ENCODE peak calls at places on chromosomes 1 and 21, in ten cellular contexts. J is KBM-7, U is endothelial cell, L is AG09319, E is ovary, G is pulmonary artery endothelial cell, A is upper lobe of right lung, Z is 8988T, S is stromal cell of bone marrow, W is A172. B is an unnamed sample.

GRCh38 chr1:211229365-211229759 is 29.8 kb upstream of the RCOR3 start:
- DNase-seq in J (no peak), U (no peak), L (no peak), E (no peak), G (no peak), A (no peak), Z (no peak), S (no peak), W (no peak), B (no peak)

GRCh38 chr1:101059945-101060542 is 34.5 kb upstream of the DPH5 start:
- DNase-seq in J (no peak), U (no peak), L (no peak), E (no peak), G (no peak), A (no peak), Z (no peak), S (no peak), W (no peak), B (no peak)

GRCh38 chr21:38289697-38290096 is 32.9 kb downstream of the KCNJ15 start:
- DNase-seq in J (peak; percentile 75), U (no peak), L (peak; percentile 96), E (no peak), G (no peak), A (no peak), Z (no peak), S (peak; percentile 100), W (peak; percentile 96), B (no peak)

GRCh38 chr1:172935062-172935592 is 115.6 kb downstream of the TNFSF18 start:
- DNase-seq in J (no peak), U (no peak), L (no peak), E (no peak), G (no peak), A (no peak), Z (no peak), S (no peak), W (no peak), B (no peak)

GRCh38 chr1:52032785-52033131 is 852 bp downstream of the KTI12 start:
- DNase-seq in J (peak; percentile 28), U (peak; percentile 13), L (no peak), E (peak; percentile 30), G (no peak), A (no peak), Z (no peak), S (peak; percentile 61), W (peak; percentile 21), B (no peak)

GRCh38 chr1:28761189-28761588 is 24.4 kb downstream of the YTHDF2 start:
- DNase-seq in J (no peak), U (no peak), L (no peak), E (no peak), G (no peak), A (no peak), Z (no peak), S (no peak), W (no peak), B (no peak)

GRCh38 chr1:25695066-25695990 is 78.7 kb downstream of the MAN1C1 start:
- DNase-seq in J (no peak), U (peak; percentile 56), L (peak; percentile 96), E (peak; percentile 79), G (peak; percentile 82), A (peak; percentile 80), Z (no peak), S (peak; percentile 99), W (peak; percentile 77), B (no peak)

GRCh38 chr1:87329756-87330200 is 1.1 kb downstream of the LMO4 start:
- DNase-seq in J (no peak), U (no peak), L (no peak), E (no peak), G (no peak), A (no peak), Z (no peak), S (no peak), W (no peak), B (no peak)

GRCh38 chr1:160353223-160353622 is 10.0 kb downstream of the NCSTN start:
- DNase-seq in J (no peak), U (no peak), L (no peak), E (no peak), G (no peak), A (no peak), Z (no peak), S (no peak), W (peak; percentile 50), B (no peak)

B was measured in Panc1.